ENCODE peak calls at places on chromosomes 12 and 14, in four cellular contexts. S is AG10803, L is amniotic stem cell, P is hepatocyte. M is an unnamed sample.

GRCh38 chr12:67243260-67243659 is 25.9 kb upstream of the CAND1 start:
- DNase-seq in S (no peak), L (no peak), P (no peak), M (no peak)

GRCh38 chr12:94080684-94081009 is 67.7 kb upstream of the PLXNC1 start:
- DNase-seq in P (no peak), L (no peak), S (no peak), M (no peak)

GRCh38 chr12:91133871-91134270 is 22.6 kb upstream of the LUM start:
- DNase-seq in P (no peak), S (peak), L (no peak), M (no peak)

GRCh38 chr14:39395555-39396254 is 36.5 kb downstream of the FBXO33 start:
- DNase-seq in S (no peak), P (no peak), L (no peak), M (no peak)

GRCh38 chr12:104520242-104520900 is 63.6 kb downstream of the CHST11 start:
- DNase-seq in S (no peak), L (no peak), P (no peak), M (no peak)

GRCh38 chr12:3491938-3492867 is 1.2 kb downstream of the PRMT8 start:
- DNase-seq in S (peak), P (peak), L (peak), M (no peak)

GRCh38 chr12:72018036-72018435 is 79.4 kb downstream of the TPH2 start:
- DNase-seq in L (no peak), S (no peak), P (no peak), M (no peak)

GRCh38 chr12:54277823-54278276 is 2.1 kb downstream of the CBX5 start:
- DNase-seq in L (no peak), S (peak), P (no peak), M (no peak)

GRCh38 chr14:28870033-28870564 is 103.5 kb downstream of the FOXG1 start:
- DNase-seq in S (no peak), L (no peak), P (no peak), M (no peak)

GRCh38 chr14:104435147-104436046 is 144.2 kb upstream of the C14orf180 start:
- DNase-seq in P (no peak), S (no peak), L (no peak), M (no peak)

GRCh38 chr12:95615735-95616134 is 64.5 kb upstream of the USP44 start:
- DNase-seq in L (no peak), S (no peak), P (no peak), M (no peak)

GRCh38 chr12:62123721-62124203 is 136.4 kb upstream of the USP15 start:
- DNase-seq in P (peak), S (peak), L (peak), M (no peak)

GRCh38 chr12:130144256-130144655 is 18.0 kb upstream of the FZD10 start:
- DNase-seq in P (no peak), S (no peak), L (no peak), M (no peak)

GRCh38 chr12:6461401-6462233 is 8.9 kb downstream of the VAMP1 start:
- DNase-seq in P (no peak), S (no peak), L (no peak), M (peak)

GRCh38 chr12:24505366-24506025 is 443.4 kb downstream of the BCAT1 start:
- DNase-seq in L (no peak), S (no peak), P (no peak), M (no peak)

GRCh38 chr12:8499616-8500015 is 13.7 kb upstream of the CLEC4D start:
- DNase-seq in L (no peak), S (no peak), P (no peak), M (no peak)

GRCh38 chr14:72024043-72024407 is 91.8 kb downstream of the RGS6 start:
- DNase-seq in S (peak), L (no peak), P (peak), M (no peak)

GRCh38 chr14:97943619-97944018 is 1146.4 kb downstream of the VRK1 start:
- DNase-seq in P (no peak), L (no peak), S (no peak), M (no peak)

GRCh38 chr14:105857223-105857815 is 330.9 kb downstream of the TMEM121 start:
- DNase-seq in P (no peak), S (no peak), L (no peak), M (no peak)

GRCh38 chr14:105162374-105162979 is 6.1 kb downstream of the JAG2 start:
- DNase-seq in L (no peak), S (no peak), P (no peak), M (no peak)

GRCh38 chr12:11961686-11962085 is 109.1 kb upstream of the BCL2L14 start:
- DNase-seq in L (no peak), P (no peak), S (no peak), M (no peak)

GRCh38 chr12:132602578-132603239 is 7.7 kb downstream of the LRCOL1 start:
- DNase-seq in L (no peak), P (no peak), S (no peak), M (no peak)

GRCh38 chr12:132966676-132967415 is 10.7 kb upstream of the ZNF605 start:
- DNase-seq in L (no peak), P (no peak), S (no peak), M (no peak)

GRCh38 chr14:76191297-76191696 is 39.6 kb downstream of the GPATCH2L start:
- DNase-seq in S (no peak), P (no peak), L (no peak), M (peak)

GRCh38 chr14:61588419-61588901 is 106.9 kb upstream of the HIF1A start:
- DNase-seq in P (no peak), S (no peak), L (no peak), M (no peak)

GRCh38 chr12:63304844-63305243 is 153.8 kb upstream of the AVPR1A start:
- DNase-seq in P (no peak), L (no peak), S (no peak), M (no peak)

GRCh38 chr12:53965251-53966069 is 7.5 kb upstream of the HOXC11 start:
- DNase-seq in S (no peak), L (no peak), P (peak), M (no peak)

GRCh38 chr14:97602438-97603117 is 805.4 kb downstream of the VRK1 start:
- DNase-seq in P (no peak), L (no peak), S (no peak), M (no peak)

GRCh38 chr12:102513739-102514138 is 33.4 kb upstream of the IGF1 start:
- DNase-seq in S (peak), P (no peak), L (no peak), M (no peak)

GRCh38 chr12:80186727-80187217 is 87.4 kb downstream of the OTOGL start:
- DNase-seq in P (peak), S (peak), L (peak), M (no peak)

GRCh38 chr14:92922883-92923743 is at the start of gene CHGA:
- DNase-seq in P (peak), S (peak), L (no peak), M (no peak)

GRCh38 chr14:95690815-95691214 is 4.6 kb downstream of the TCL1B start:
- DNase-seq in S (no peak), P (no peak), L (no peak), M (no peak)

GRCh38 chr12:64009321-64010068 is 165.0 kb downstream of the SRGAP1 start:
- DNase-seq in L (no peak), P (no peak), S (no peak), M (no peak)

GRCh38 chr14:106578479-106578878 is 1052.1 kb downstream of the TMEM121 start:
- DNase-seq in L (no peak), S (no peak), P (no peak), M (no peak)

GRCh38 chr12:12387521-12387920 is 30.6 kb downstream of the BORCS5 start:
- DNase-seq in S (peak), L (no peak), P (no peak), M (no peak)

GRCh38 chr12:131091976-131092691 is 138.4 kb downstream of the ADGRD1 start:
- DNase-seq in L (no peak), P (no peak), S (no peak), M (no peak)

GRCh38 chr14:55237999-55238680 is 33.1 kb upstream of the FBXO34 start:
- DNase-seq in P (no peak), L (no peak), S (no peak), M (no peak)